ENCODE peak calls at places on chromosomes 7 and 10, in four cellular contexts. O is A549, C is iris pigment epithelial cell, N is MG63. A is an unnamed sample.

GRCh38 chr10:17066000-17066399 is 63.6 kb downstream of the CUBN start:
- DNase-seq in C (no peak), N (no peak), O (no peak), A (no peak)

GRCh38 chr10:93751832-93752231 is 5.9 kb upstream of the LGI1 start:
- DNase-seq in N (no peak), C (peak; percentile 43), O (peak; percentile 45), A (no peak)

GRCh38 chr7:141381794-141382453 is 169.3 kb upstream of the AGK start:
- DNase-seq in O (no peak), N (peak; percentile 14), C (no peak), A (no peak)

GRCh38 chr10:4051011-4051407 is 266.0 kb upstream of the KLF6 start:
- DNase-seq in C (peak; percentile 50), O (no peak), N (no peak), A (peak; percentile 35)

GRCh38 chr7:516606-517456 is 2.8 kb downstream of the PDGFA start:
- DNase-seq in C (peak; percentile 88), O (peak; percentile 64), N (peak; percentile 79), A (no peak)

GRCh38 chr10:73768881-73769280 is 13.0 kb upstream of the CHCHD1 start:
- DNase-seq in C (no peak), N (no peak), O (no peak), A (no peak)

GRCh38 chr10:113111900-113112853 is 162.1 kb downstream of the TCF7L2 start:
- DNase-seq in C (peak; percentile 59), N (peak; percentile 88), O (no peak), A (no peak)

GRCh38 chr10:86693721-86694369 is 25.5 kb downstream of the LDB3 start:
- DNase-seq in C (peak; percentile 50), N (no peak), O (peak; percentile 28), A (peak; percentile 54)

GRCh38 chr10:132382231-132382922 is 14.6 kb upstream of the PWWP2B start:
- DNase-seq in O (no peak), C (no peak), N (peak; percentile 71), A (no peak)

GRCh38 chr7:50276446-50276845 is 28.1 kb upstream of the IKZF1 start:
- DNase-seq in N (no peak), C (no peak), O (no peak), A (no peak)

GRCh38 chr10:79331226-79331625 is 16.0 kb upstream of the PPIF start:
- DNase-seq in N (peak; percentile 47), O (no peak), C (no peak), A (no peak)

GRCh38 chr10:49183596-49184542 is 4.3 kb downstream of the TMEM273 start:
- DNase-seq in O (no peak), C (no peak), N (no peak), A (no peak)

GRCh38 chr10:11849908-11850307 is 26.8 kb downstream of the PROSER2 start:
- DNase-seq in C (no peak), O (no peak), N (no peak), A (no peak)